ENCODE peak calls at places on chromosomes 1 and 21, in nine cellular contexts. T, V, Q, D, E, C, P, K and X are unnamed samples.
A peak's percentile ranks its signal among the peaks of the same experiment; 100 is the strongest.

GRCh38 chr1:199762567-199762966 is 264.9 kb upstream of the NR5A2 start:
- DNase-seq in T (no peak), V (no peak), Q (no peak), D (no peak), E (no peak), C (no peak), P (no peak), K (no peak), X (no peak)

GRCh38 chr1:247054992-247055415 is 23.6 kb downstream of the ZNF670 start:
- DNase-seq in T (no peak), V (peak; percentile 69), Q (no peak), D (peak; percentile 57), E (no peak), C (no peak), P (no peak), K (no peak), X (no peak)

GRCh38 chr1:1040004-1040991 is 20.4 kb downstream of the AGRN start:
- DNase-seq in T (peak; percentile 83), V (peak; percentile 92), Q (no peak), D (peak; percentile 99), E (no peak), C (peak; percentile 93), P (peak; percentile 90), K (peak; percentile 75), X (peak; percentile 72)

GRCh38 chr1:171532520-171532919 is 47.2 kb downstream of the PRRC2C start:
- DNase-seq in T (no peak), V (no peak), Q (no peak), D (no peak), E (no peak), C (no peak), P (no peak), K (no peak), X (no peak)

GRCh38 chr21:26840912-26841311 is 4.3 kb downstream of the ADAMTS1 start:
- DNase-seq in T (peak; percentile 67), V (peak; percentile 95), Q (peak; percentile 18), D (no peak), E (no peak), C (no peak), P (no peak), K (no peak), X (no peak)

GRCh38 chr1:119160435-119160834 is 20.0 kb upstream of the WARS2 start:
- DNase-seq in T (no peak), V (no peak), Q (no peak), D (no peak), E (no peak), C (no peak), P (no peak), K (no peak), X (no peak)

GRCh38 chr1:46535063-46535462 is 16.4 kb downstream of the KNCN start:
- DNase-seq in T (no peak), V (peak; percentile 60), Q (peak; percentile 23), D (peak; percentile 74), E (no peak), C (no peak), P (no peak), K (no peak), X (no peak)

GRCh38 chr1:173392895-173393654 is 84.1 kb upstream of the PRDX6 start:
- DNase-seq in T (no peak), V (peak; percentile 68), Q (no peak), D (peak; percentile 54), E (no peak), C (no peak), P (peak; percentile 38), K (no peak), X (no peak)

GRCh38 chr1:211068976-211069375 is 65.0 kb downstream of the KCNH1 start:
- DNase-seq in T (no peak), V (peak; percentile 17), Q (no peak), D (no peak), E (no peak), C (peak; percentile 41), P (no peak), K (no peak), X (no peak)

GRCh38 chr1:34781071-34781843 is at the start of gene GJB3:
- DNase-seq in T (no peak), V (peak; percentile 65), Q (peak; percentile 70), D (no peak), E (no peak), C (peak; percentile 71), P (no peak), K (no peak), X (no peak)

GRCh38 chr1:153683853-153684252 is 5.4 kb downstream of the NPR1 start:
- DNase-seq in T (no peak), V (peak; percentile 32), Q (no peak), D (no peak), E (no peak), C (no peak), P (no peak), K (no peak), X (no peak)

GRCh38 chr1:33086384-33086850 is 5.5 kb downstream of the AZIN2 start:
- DNase-seq in T (peak; percentile 79), V (peak; percentile 73), Q (no peak), D (peak; percentile 64), E (no peak), C (peak; percentile 85), P (peak; percentile 65), K (peak; percentile 62), X (peak; percentile 86)

GRCh38 chr1:43621861-43622260 is 28.1 kb upstream of the KDM4A start:
- DNase-seq in T (no peak), V (no peak), Q (no peak), D (no peak), E (no peak), C (no peak), P (no peak), K (no peak), X (no peak)

GRCh38 chr21:38228115-38228514 is 28.7 kb upstream of the KCNJ15 start:
- DNase-seq in T (no peak), V (peak; percentile 64), Q (no peak), D (no peak), E (no peak), C (peak; percentile 59), P (no peak), K (no peak), X (no peak)

GRCh38 chr1:204455831-204456145 is 38.8 kb downstream of the PIK3C2B start:
- DNase-seq in T (peak; percentile 38), V (no peak), Q (no peak), D (no peak), E (no peak), C (no peak), P (no peak), K (no peak), X (no peak)

GRCh38 chr1:219897914-219898313 is 30.4 kb downstream of the SLC30A10 start:
- DNase-seq in T (no peak), V (no peak), Q (no peak), D (no peak), E (no peak), C (no peak), P (no peak), K (no peak), X (no peak)

GRCh38 chr1:75233302-75233929 is 99.2 kb downstream of the LHX8 start:
- DNase-seq in T (no peak), V (peak; percentile 53), Q (peak; percentile 40), D (peak; percentile 31), E (no peak), C (no peak), P (no peak), K (peak; percentile 48), X (no peak)

GRCh38 chr1:23544444-23545389 is 13.7 kb upstream of the E2F2 start:
- DNase-seq in T (peak; percentile 84), V (peak; percentile 82), Q (peak; percentile 80), D (peak; percentile 80), E (no peak), C (peak; percentile 81), P (peak; percentile 58), K (peak; percentile 71), X (peak; percentile 66)

GRCh38 chr21:33691945-33692594 is 49.8 kb downstream of the ITSN1 start:
- DNase-seq in T (no peak), V (no peak), Q (no peak), D (no peak), E (no peak), C (no peak), P (no peak), K (no peak), X (no peak)

GRCh38 chr1:1123581-1124507 is 8.0 kb upstream of the C1orf159 start:
- DNase-seq in T (no peak), V (no peak), Q (no peak), D (no peak), E (no peak), C (no peak), P (no peak), K (no peak), X (no peak)

GRCh38 chr1:19863804-19864203 is 18.4 kb upstream of the OTUD3 start:
- DNase-seq in T (no peak), V (peak; percentile 36), Q (peak; percentile 63), D (no peak), E (no peak), C (no peak), P (no peak), K (no peak), X (no peak)

GRCh38 chr1:21936366-21937031 is 611 bp downstream of the HSPG2 start:
- DNase-seq in T (no peak), V (no peak), Q (no peak), D (no peak), E (no peak), C (no peak), P (no peak), K (no peak), X (no peak)

GRCh38 chr1:66183386-66183785 is 350.6 kb upstream of the SGIP1 start:
- DNase-seq in T (no peak), V (no peak), Q (no peak), D (no peak), E (no peak), C (no peak), P (no peak), K (no peak), X (no peak)